ENCODE peak calls at places on chromosomes 2 and 18, in six cellular contexts. R is heart right ventricle; U is esophagus squamous epithelium; I is brain microvascular endothelial cell; P is Karpas-422; D is effector memory CD4-positive, alpha-beta T cell. Q is an unnamed sample.

GRCh38 chr2:172998547-172998946 is 77.1 kb upstream of the MAP3K20 start:
- DNase-seq in I (no peak), P (no peak), R (no peak), U (no peak), D (no peak), Q (no peak)

GRCh38 chr2:69943000-69943840 is 18.2 kb downstream of the ASPRV1 start:
- DNase-seq in I (no peak), U (no peak), P (no peak), R (no peak), D (no peak), Q (no peak)

GRCh38 chr2:69946351-69947077 is 14.9 kb downstream of the ASPRV1 start:
- DNase-seq in P (no peak), I (peak), U (no peak), D (peak), R (no peak), Q (no peak)

GRCh38 chr2:25851740-25852503 is 26.4 kb downstream of the ASXL2 start:
- DNase-seq in U (no peak), R (no peak), D (peak), P (peak), I (peak), Q (no peak)

GRCh38 chr2:65032016-65032975 is 23.9 kb upstream of the CEP68 start:
- DNase-seq in P (no peak), D (no peak), R (no peak), U (no peak), I (no peak), Q (no peak)

GRCh38 chr2:60329225-60329624 is 224.2 kb downstream of the BCL11A start:
- DNase-seq in R (no peak), P (no peak), D (no peak), U (no peak), I (no peak), Q (no peak)

GRCh38 chr2:37993135-37993534 is 68.0 kb downstream of the RMDN2 start:
- DNase-seq in D (no peak), I (peak), R (no peak), P (no peak), U (no peak), Q (no peak)

GRCh38 chr2:219247678-219248642 is 2.7 kb downstream of the STK16 start:
- DNase-seq in P (no peak), I (no peak), U (no peak), R (no peak), D (peak), Q (no peak)

GRCh38 chr2:222878877-222879601 is 18.2 kb downstream of the ACSL3 start:
- DNase-seq in R (no peak), P (no peak), D (no peak), U (no peak), I (peak), Q (no peak)

GRCh38 chr2:105294844-105295481 is 34.6 kb downstream of the TGFBRAP1 start:
- DNase-seq in D (no peak), U (no peak), I (peak), R (peak), P (peak), Q (no peak)

GRCh38 chr2:171107803-171108202 is 52.9 kb downstream of the TLK1 start:
- DNase-seq in U (no peak), D (no peak), I (no peak), P (no peak), R (no peak), Q (no peak)

GRCh38 chr2:167289651-167290410 is 401.6 kb downstream of the XIRP2 start:
- DNase-seq in P (no peak), U (no peak), I (peak), D (no peak), R (no peak), Q (no peak)

GRCh38 chr2:219155054-219155644 is 5.5 kb downstream of the NHEJ1 start:
- DNase-seq in I (peak), P (peak), R (no peak), U (no peak), D (peak), Q (no peak)

GRCh38 chr2:223297788-223298187 is 245.8 kb downstream of the KCNE4 start:
- DNase-seq in P (no peak), R (no peak), I (no peak), U (no peak), D (no peak), Q (no peak)

GRCh38 chr2:231611273-231612198 is 18.9 kb downstream of the TEX44 start:
- DNase-seq in I (no peak), D (no peak), R (no peak), U (no peak), P (peak), Q (no peak)

GRCh38 chr2:111919794-111920608 is 21.6 kb downstream of the MERTK start:
- DNase-seq in I (peak), D (no peak), U (no peak), P (no peak), R (peak), Q (peak)

GRCh38 chr2:18345848-18346247 is 214.6 kb downstream of the RDH14 start:
- DNase-seq in R (no peak), I (no peak), U (no peak), P (no peak), D (no peak), Q (no peak)

GRCh38 chr18:49911414-49911813 is 98.1 kb upstream of the ACAA2 start:
- DNase-seq in U (no peak), R (no peak), I (no peak), D (no peak), P (no peak), Q (no peak)

GRCh38 chr2:240837621-240838020 is 17.6 kb upstream of the KIF1A start:
- DNase-seq in R (no peak), I (no peak), U (no peak), D (no peak), P (no peak), Q (peak)

GRCh38 chr2:25821225-25822056 is 56.8 kb downstream of the ASXL2 start:
- DNase-seq in P (no peak), I (peak), R (no peak), U (no peak), D (no peak), Q (no peak)

GRCh38 chr2:190853659-190854386 is 26.8 kb upstream of the GLS start:
- DNase-seq in P (peak), I (no peak), U (no peak), D (no peak), R (no peak), Q (no peak)

GRCh38 chr18:44130365-44130942 is 550.2 kb upstream of the SETBP1 start:
- DNase-seq in U (no peak), D (no peak), R (no peak), I (peak), P (peak), Q (no peak)

GRCh38 chr2:218209078-218209477 is 7.9 kb upstream of the ARPC2 start:
- DNase-seq in U (no peak), R (no peak), P (no peak), D (no peak), I (no peak), Q (no peak)

GRCh38 chr2:153872311-153873061 is 764 bp downstream of the GALNT13 start:
- DNase-seq in I (no peak), R (no peak), P (no peak), U (no peak), D (no peak), Q (peak)

GRCh38 chr2:195407782-195408181 is 249.2 kb upstream of the SLC39A10 start:
- DNase-seq in D (no peak), R (no peak), U (no peak), P (no peak), I (peak), Q (no peak)

GRCh38 chr2:234974501-234975385 is 22.9 kb downstream of the SH3BP4 start:
- DNase-seq in I (peak), D (no peak), P (no peak), R (no peak), U (no peak), Q (peak)

GRCh38 chr2:10493636-10494281 is 45.6 kb upstream of the ODC1 start:
- DNase-seq in I (peak), D (peak), R (no peak), U (peak), P (no peak), Q (no peak)

GRCh38 chr2:101032100-101032776 is 30.1 kb downstream of the RPL31 start:
- DNase-seq in D (no peak), R (no peak), U (no peak), P (no peak), I (no peak), Q (no peak)

GRCh38 chr2:101026923-101027469 is 24.9 kb downstream of the RPL31 start:
- DNase-seq in R (no peak), U (no peak), D (no peak), P (no peak), I (no peak), Q (no peak)

GRCh38 chr2:101027852-101028251 is 25.8 kb downstream of the RPL31 start:
- DNase-seq in I (no peak), P (no peak), D (no peak), R (no peak), U (no peak), Q (no peak)

GRCh38 chr2:101026253-101026701 is 24.2 kb downstream of the RPL31 start:
- DNase-seq in R (no peak), U (no peak), P (no peak), I (no peak), D (no peak), Q (no peak)

GRCh38 chr2:101030866-101031554 is 28.9 kb downstream of the RPL31 start:
- DNase-seq in P (no peak), R (no peak), I (no peak), D (no peak), U (no peak), Q (no peak)
- H3K4me3 ChIP-seq in P (no peak), R (no peak), I (no peak), D (no peak), U (no peak), Q (no peak)

DNA sequence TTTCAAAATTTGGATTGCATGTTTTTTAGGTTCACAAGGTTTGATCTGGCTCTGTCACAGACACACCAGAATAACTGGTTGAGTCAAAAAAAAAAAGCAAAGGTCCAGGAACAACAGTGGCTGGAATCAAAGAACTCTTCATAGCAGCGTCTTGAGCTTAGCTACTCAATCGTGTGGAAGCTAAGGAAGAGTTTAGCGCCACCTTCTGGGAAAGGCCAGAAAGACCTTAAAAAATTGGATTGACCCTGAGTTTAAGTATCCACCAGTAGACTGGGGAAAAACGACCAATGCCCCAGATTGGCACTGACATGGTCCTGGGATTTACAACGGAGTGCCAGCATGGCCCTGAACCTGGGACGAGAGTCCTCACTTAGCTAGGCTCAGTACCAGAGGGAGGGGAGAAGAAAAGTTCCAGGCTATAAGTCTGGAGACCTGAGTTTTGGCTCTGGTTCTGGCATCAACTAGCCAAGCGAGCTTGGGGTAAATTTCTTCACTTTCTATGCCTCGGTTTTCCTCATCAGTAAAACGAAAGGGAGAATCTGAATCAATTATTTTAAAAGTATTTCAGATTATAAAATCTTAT is 71.1 kb upstream of the TFCP2L1 start:
- DNase-seq in D (no peak), U (no peak), I (peak), P (peak), R (no peak), Q (no peak)
- H3K27ac ChIP-seq in D (no peak), U (no peak), I (no peak), P (no peak), R (no peak), Q (no peak)

GRCh38 chr2:66555511-66556324 is 120.8 kb downstream of the MEIS1 start:
- DNase-seq in I (no peak), R (peak), U (no peak), P (peak), D (no peak), Q (no peak)

GRCh38 chr2:66550826-66551225 is 115.9 kb downstream of the MEIS1 start:
- DNase-seq in I (no peak), R (no peak), P (no peak), U (no peak), D (no peak), Q (no peak)

GRCh38 chr2:66559672-66560071 is 124.7 kb downstream of the MEIS1 start:
- DNase-seq in P (no peak), U (no peak), D (no peak), R (no peak), I (no peak), Q (no peak)

GRCh38 chr2:66553370-66553769 is 118.4 kb downstream of the MEIS1 start:
- DNase-seq in D (no peak), P (no peak), U (no peak), R (peak), I (no peak), Q (peak)

GRCh38 chr2:66555076-66555475 is 120.2 kb downstream of the MEIS1 start:
- DNase-seq in I (no peak), R (no peak), P (no peak), D (no peak), U (no peak), Q (no peak)
- H3K4me3 ChIP-seq in I (no peak), R (peak), P (no peak), D (no peak), U (no peak), Q (no peak)

GRCh38 chr2:203993011-203993410 is 56.4 kb downstream of the ICOS start:
- DNase-seq in R (no peak), D (no peak), I (no peak), P (no peak), U (no peak), Q (no peak)

GRCh38 chr2:203993560-203993959 is 57.0 kb downstream of the ICOS start:
- DNase-seq in R (no peak), P (no peak), U (no peak), D (no peak), I (no peak), Q (no peak)

GRCh38 chr2:203994735-203995134 is 58.2 kb downstream of the ICOS start:
- DNase-seq in U (no peak), D (no peak), I (no peak), R (no peak), P (no peak), Q (no peak)

GRCh38 chr2:203989536-203989935 is 53.0 kb downstream of the ICOS start:
- DNase-seq in D (no peak), I (no peak), P (no peak), R (no peak), U (no peak), Q (no peak)

DNA sequence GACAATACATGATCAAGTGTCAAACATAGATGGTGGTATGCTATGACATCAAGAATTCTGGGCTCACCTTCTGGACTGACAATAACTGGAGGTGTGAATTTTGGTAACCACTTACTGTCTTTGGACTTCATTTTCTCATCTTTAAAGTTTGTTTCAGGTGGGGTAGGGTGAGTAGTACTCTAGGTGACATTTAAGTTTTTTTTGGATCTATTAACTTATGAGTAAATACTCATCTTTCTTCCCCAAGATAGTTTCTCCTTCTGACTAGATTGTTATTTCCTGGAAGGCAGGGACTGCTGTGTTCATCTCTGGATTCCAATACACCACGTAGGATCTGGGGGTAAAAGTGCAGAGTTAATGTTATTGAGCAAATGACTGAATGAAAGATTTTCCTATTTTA is 55.9 kb downstream of the ICOS start:
- DNase-seq in R (no peak), I (no peak), D (no peak), U (no peak), P (no peak), Q (no peak)
- H3K27ac ChIP-seq in R (no peak), I (no peak), D (no peak), U (no peak), P (no peak), Q (no peak)

GRCh38 chr2:118091140-118091478 is 2.8 kb downstream of the INSIG2 start:
- DNase-seq in P (no peak), U (no peak), I (no peak), D (no peak), R (no peak), Q (no peak)
- H3K4me3 ChIP-seq in P (no peak), U (no peak), I (no peak), D (no peak), R (no peak), Q (no peak)